ENCODE peak calls at places on chromosomes 6 and 20, in ten cellular contexts. M is GM10248, F is kidney glomerular epithelial cell, N is prostate gland, Q is colonic mucosa, W is aorta, L is GM23248, G is HTR-8/SVneo, T is cardiac muscle cell, A is SW 1271. Y is an unnamed sample.

GRCh38 chr6:31203345-31203979 is 33.0 kb upstream of the POU5F1 start:
- DNase-seq in A (peak), Q (peak), W (no peak), M (peak), F (peak), T (no peak), G (no peak), L (peak), N (peak), Y (no peak)

GRCh38 chr6:135183532-135184440 is 2.7 kb downstream of the MYB start:
- DNase-seq in M (peak), T (peak), W (peak), G (peak), N (peak), Q (peak), A (peak), L (peak), F (peak), Y (no peak)

GRCh38 chr6:56241106-56241812 is 6.1 kb downstream of the COL21A1 start:
- DNase-seq in G (no peak), F (no peak), A (no peak), M (no peak), Q (no peak), W (no peak), L (no peak), T (no peak), N (no peak), Y (no peak)

GRCh38 chr6:85449388-85449817 is 480 bp upstream of the NT5E start:
- DNase-seq in Q (peak), T (peak), L (peak), M (peak), N (no peak), G (peak), W (peak), A (peak), F (peak), Y (no peak)

GRCh38 chr6:6686748-6687601 is 98.5 kb downstream of the LY86 start:
- DNase-seq in M (no peak), W (peak), Q (peak), F (peak), T (peak), N (peak), G (peak), L (peak), A (peak), Y (no peak)

GRCh38 chr6:15420959-15421438 is 175.1 kb downstream of the JARID2 start:
- DNase-seq in A (no peak), G (no peak), N (no peak), L (no peak), F (no peak), W (no peak), Q (no peak), T (no peak), M (peak), Y (no peak)

GRCh38 chr6:158688860-158689259 is 39.0 kb downstream of the SYTL3 start:
- DNase-seq in M (no peak), L (peak), Q (no peak), T (no peak), W (no peak), N (no peak), G (no peak), F (no peak), A (no peak), Y (no peak)

GRCh38 chr20:208937-209566 is 18.0 kb upstream of the DEFB129 start:
- DNase-seq in L (peak), A (peak), N (peak), T (peak), Q (no peak), F (peak), G (peak), M (peak), W (no peak), Y (no peak)

GRCh38 chr6:111972714-111973678 is 80.9 kb upstream of the CCN6 start:
- DNase-seq in T (no peak), W (peak), A (peak), F (peak), N (no peak), G (peak), L (peak), Q (no peak), M (no peak), Y (no peak)

GRCh38 chr6:154229796-154230195 is 126.8 kb downstream of the IPCEF1 start:
- DNase-seq in L (no peak), G (no peak), A (no peak), N (no peak), Q (no peak), T (no peak), F (no peak), M (peak), W (no peak), Y (no peak)

GRCh38 chr20:45776931-45777330 is 14.8 kb downstream of the WFDC3 start:
- DNase-seq in M (no peak), W (no peak), F (no peak), L (no peak), A (no peak), Q (no peak), T (no peak), G (no peak), N (no peak), Y (no peak)

GRCh38 chr20:44796311-44796710 is 14.0 kb downstream of the RIMS4 start:
- DNase-seq in F (no peak), W (no peak), Q (no peak), A (no peak), L (no peak), G (no peak), T (no peak), M (no peak), N (no peak), Y (no peak)

GRCh38 chr6:125444234-125444949 is 142.6 kb upstream of the HDDC2 start:
- DNase-seq in T (no peak), W (peak), F (no peak), L (no peak), M (no peak), N (no peak), A (no peak), G (no peak), Q (no peak), Y (no peak)

GRCh38 chr6:101465871-101466270 is 72.4 kb downstream of the GRIK2 start:
- DNase-seq in Q (no peak), L (no peak), M (no peak), T (no peak), G (no peak), N (no peak), A (no peak), F (no peak), W (no peak), Y (no peak)

GRCh38 chr6:132530293-132530974 is 7.6 kb upstream of the TAAR9 start:
- DNase-seq in L (peak), T (peak), Q (peak), A (peak), W (no peak), F (peak), M (peak), N (peak), G (peak), Y (peak)

GRCh38 chr6:106513813-106514212 is 115.5 kb downstream of the RTN4IP1 start:
- DNase-seq in A (no peak), N (no peak), W (no peak), T (no peak), L (peak), M (no peak), G (no peak), F (no peak), Q (peak), Y (no peak)

GRCh38 chr6:121823437-121823851 is 388.0 kb downstream of the GJA1 start:
- DNase-seq in Q (no peak), G (peak), M (no peak), N (no peak), T (peak), W (no peak), L (peak), F (peak), A (peak), Y (no peak)

GRCh38 chr6:135428078-135428477 is 69.5 kb downstream of the AHI1 start:
- DNase-seq in Q (no peak), A (no peak), W (no peak), L (no peak), N (no peak), M (no peak), T (no peak), G (no peak), F (no peak), Y (no peak)

GRCh38 chr6:20542927-20543602 is 8.8 kb downstream of the CDKAL1 start:
- DNase-seq in L (peak), T (no peak), W (no peak), A (peak), N (no peak), M (peak), F (peak), Q (no peak), G (no peak), Y (no peak)

GRCh38 chr20:37935435-37935834 is 32.5 kb downstream of the VSTM2L start:
- DNase-seq in F (no peak), Q (no peak), W (no peak), A (no peak), M (no peak), L (no peak), N (no peak), T (no peak), G (no peak), Y (no peak)

GRCh38 chr6:77415706-77416105 is 47.6 kb downstream of the HTR1B start:
- DNase-seq in W (no peak), L (no peak), T (no peak), M (no peak), Q (no peak), F (peak), N (no peak), G (no peak), A (no peak), Y (no peak)

GRCh38 chr20:61436674-61437279 is 184.7 kb downstream of the CDH4 start:
- DNase-seq in G (no peak), M (no peak), W (no peak), Q (no peak), N (no peak), A (peak), L (peak), F (no peak), T (peak), Y (no peak)

GRCh38 chr6:100479180-100480035 is 14.7 kb upstream of the SIM1 start:
- DNase-seq in F (peak), M (no peak), W (no peak), N (no peak), T (peak), A (peak), L (peak), Q (no peak), G (peak), Y (peak)

GRCh38 chr6:100220543-100220942 is 226.5 kb upstream of the MCHR2 start:
- DNase-seq in F (no peak), A (no peak), M (no peak), G (no peak), N (no peak), T (no peak), L (no peak), W (no peak), Q (no peak), Y (no peak)

GRCh38 chr6:12791371-12791770 is 74.8 kb downstream of the PHACTR1 start:
- DNase-seq in A (no peak), T (no peak), Q (no peak), L (peak), W (no peak), N (no peak), M (no peak), F (no peak), G (no peak), Y (no peak)

GRCh38 chr6:45586216-45587171 is 208.8 kb upstream of the SUPT3H start:
- DNase-seq in A (no peak), T (no peak), N (no peak), Q (no peak), F (no peak), G (no peak), L (no peak), M (no peak), W (no peak), Y (no peak)

GRCh38 chr20:21513881-21514540 is at the start of gene NKX2-2:
- DNase-seq in M (peak), F (no peak), A (no peak), N (no peak), T (no peak), G (no peak), W (no peak), Q (no peak), L (no peak), Y (peak)

GRCh38 chr20:50855498-50856474 is 60.9 kb downstream of the BCAS4 start:
- DNase-seq in T (no peak), F (peak), W (no peak), A (no peak), G (no peak), M (no peak), L (peak), N (no peak), Q (no peak), Y (no peak)

GRCh38 chr6:12818324-12818723 is 101.8 kb downstream of the PHACTR1 start:
- DNase-seq in F (no peak), M (no peak), A (no peak), L (no peak), T (no peak), G (no peak), Q (no peak), N (no peak), W (no peak), Y (no peak)

GRCh38 chr6:137925299-137925698 is 58.2 kb downstream of the TNFAIP3 start:
- DNase-seq in M (no peak), T (no peak), N (no peak), W (no peak), A (no peak), G (no peak), F (no peak), Q (no peak), L (no peak), Y (no peak)

GRCh38 chr6:151807513-151808330 is at the start of gene ESR1:
- DNase-seq in T (peak), N (no peak), L (peak), Q (no peak), M (no peak), G (no peak), W (peak), A (no peak), F (no peak), Y (no peak)

GRCh38 chr6:43186706-43187105 is 4.7 kb downstream of the CUL9 start:
- DNase-seq in F (no peak), Q (no peak), N (no peak), M (no peak), A (no peak), W (peak), L (no peak), G (no peak), T (no peak), Y (no peak)

GRCh38 chr6:8020083-8020482 is 44.1 kb downstream of the BLOC1S5 start:
- DNase-seq in Q (no peak), G (no peak), T (no peak), W (no peak), A (no peak), F (no peak), L (no peak), N (no peak), M (no peak), Y (no peak)